ENCODE peak calls at places on chromosomes 11 and 22, in seven cellular contexts. H is transverse colon, W is aorta, R is fibroblast of lung, I is prostate gland, G is H9, T is ovary. U is an unnamed sample.

GRCh38 chr22:47456031-47456430 is 693.6 kb downstream of the TBC1D22A start:
- DNase-seq in G (no peak), W (no peak), T (no peak), R (no peak), I (no peak), H (no peak), U (no peak)

GRCh38 chr11:125401746-125402145 is 94.3 kb downstream of the FEZ1 start:
- DNase-seq in T (peak; percentile 30), H (no peak), W (peak; percentile 74), R (peak; percentile 66), I (no peak), G (peak; percentile 64), U (no peak)

GRCh38 chr11:33383075-33383919 is 126.1 kb downstream of the HIPK3 start:
- DNase-seq in T (no peak), I (no peak), W (no peak), G (no peak), H (no peak), R (no peak), U (no peak)

GRCh38 chr11:12377824-12378593 is 638 bp downstream of the PARVA start:
- DNase-seq in R (peak; percentile 79), T (peak; percentile 68), I (peak; percentile 58), W (peak; percentile 94), G (peak; percentile 89), H (peak; percentile 86), U (no peak)

GRCh38 chr11:28736256-28736655 is 628.1 kb downstream of the METTL15 start:
- DNase-seq in W (no peak), R (no peak), I (no peak), T (no peak), G (no peak), H (no peak), U (no peak)

GRCh38 chr11:15845261-15845660 is 511.1 kb downstream of the SOX6 start:
- DNase-seq in T (no peak), G (peak; percentile 54), R (no peak), H (no peak), W (no peak), I (no peak), U (no peak)

GRCh38 chr11:6646040-6646439 is 9.6 kb downstream of the DCHS1 start:
- DNase-seq in W (no peak), I (no peak), H (no peak), G (no peak), T (peak; percentile 21), R (peak; percentile 73), U (no peak)

GRCh38 chr11:18749681-18750319 is 23.8 kb upstream of the IGSF22 start:
- DNase-seq in H (no peak), I (peak; percentile 16), R (peak; percentile 61), W (no peak), G (peak; percentile 77), T (no peak), U (no peak)

GRCh38 chr11:126189109-126189929 is 22.1 kb downstream of the RPUSD4 start:
- DNase-seq in T (no peak), R (no peak), I (no peak), G (no peak), H (peak; percentile 41), W (no peak), U (no peak)

GRCh38 chr11:64856382-64857227 is 12.2 kb upstream of the CDC42BPG start:
- DNase-seq in I (no peak), G (no peak), H (peak; percentile 70), T (peak; percentile 61), W (peak; percentile 94), R (peak; percentile 72), U (no peak)

GRCh38 chr11:64853709-64854108 is 9.3 kb upstream of the CDC42BPG start:
- DNase-seq in T (no peak), H (no peak), G (no peak), R (no peak), I (no peak), W (peak; percentile 77), U (peak; percentile 78)

GRCh38 chr11:64855596-64856304 is 11.3 kb upstream of the CDC42BPG start:
- DNase-seq in R (no peak), T (no peak), G (no peak), H (no peak), I (no peak), W (no peak), U (no peak)

GRCh38 chr11:64854157-64854533 is 9.7 kb upstream of the CDC42BPG start:
- DNase-seq in I (no peak), H (no peak), G (no peak), T (no peak), R (no peak), W (no peak), U (no peak)

DNA sequence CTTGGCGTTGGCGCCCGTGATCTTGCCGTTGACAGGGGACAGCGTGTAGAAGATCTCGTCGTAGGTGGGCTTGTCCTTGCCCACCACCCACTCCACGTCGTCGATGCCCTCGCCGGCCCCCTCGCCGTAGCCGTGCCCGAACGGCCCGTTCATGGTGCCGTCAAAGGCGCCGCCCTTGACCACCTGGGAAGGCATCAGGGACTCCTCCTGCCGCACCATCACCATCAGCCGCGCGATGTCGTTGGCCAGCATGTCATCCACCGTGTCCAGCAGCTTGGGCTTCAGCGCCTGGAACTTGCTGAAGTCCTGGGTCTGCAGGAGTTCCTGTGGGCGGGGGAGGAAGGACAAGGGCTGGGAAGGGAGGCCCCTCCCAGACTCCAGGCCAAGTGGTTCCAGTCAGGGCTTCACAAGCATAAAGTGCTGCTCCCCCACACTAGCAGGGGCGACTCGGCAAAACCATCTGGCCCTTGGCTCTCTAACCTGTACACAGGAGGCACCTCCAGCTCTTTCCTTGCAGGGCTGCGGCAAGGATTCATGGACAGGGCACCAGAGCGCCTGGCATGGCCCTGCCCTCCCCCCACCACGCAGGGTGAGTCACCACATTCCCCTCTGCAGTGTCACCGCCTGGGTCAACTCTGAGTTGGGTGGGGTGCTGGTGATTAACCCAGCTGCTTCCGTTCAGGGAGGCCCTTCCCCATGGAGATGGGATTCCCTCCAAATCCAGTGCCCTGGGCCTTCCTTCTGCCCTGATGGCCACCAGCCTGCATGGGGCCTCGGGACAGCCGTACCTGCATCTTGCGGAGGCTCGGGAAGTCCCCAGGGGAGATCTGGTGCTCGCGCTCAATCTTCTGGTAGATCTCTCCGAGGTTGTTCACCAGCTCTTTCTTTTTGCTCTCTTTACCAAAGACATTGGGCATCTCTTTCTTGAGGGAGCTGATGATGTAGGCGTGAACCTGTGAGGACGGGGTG is 10.4 kb upstream of the CDC42BPG start:
- DNase-seq in H (peak; percentile 85), G (no peak), I (no peak), W (peak; percentile 97), T (peak; percentile 80), R (peak; percentile 93), U (no peak)
- H3K4me1 ChIP-seq in H (peaks cover 70% of the 10 kb centered on the region), G (no peaks in the 10 kb centered on the region), I (no peaks in the 10 kb centered on the region), W (no peaks in the 10 kb centered on the region), T (peaks cover 12% of the 10 kb centered on the region), R (peaks cover 50% of the 10 kb centered on the region), U (peaks cover 95% of the 10 kb centered on the region)

GRCh38 chr22:28582806-28583205 is 96.8 kb downstream of the TTC28 start:
- DNase-seq in G (no peak), I (no peak), T (no peak), R (peak; percentile 77), W (no peak), H (no peak), U (no peak)
- H3K4me1 ChIP-seq in G (no peaks in the 10 kb centered on the region), I (no peaks in the 10 kb centered on the region), T (no peaks in the 10 kb centered on the region), R (peaks cover 3% of the 10 kb centered on the region), W (no peaks in the 10 kb centered on the region), H (no peaks in the 10 kb centered on the region), U (no peaks in the 10 kb centered on the region)

GRCh38 chr11:13786688-13787087 is 118.2 kb downstream of the FAR1 start:
- DNase-seq in H (no peak), G (no peak), R (no peak), W (no peak), I (peak; percentile 15), T (no peak), U (no peak)
- H3K4me1 ChIP-seq in H (no peaks in the 10 kb centered on the region), G (no peaks in the 10 kb centered on the region), R (no peaks in the 10 kb centered on the region), W (no peaks in the 10 kb centered on the region), I (no peaks in the 10 kb centered on the region), T (no peaks in the 10 kb centered on the region), U (no peaks in the 10 kb centered on the region)

GRCh38 chr11:66484825-66485380 is 4.7 kb downstream of the DPP3 start:
- DNase-seq in T (no peak), G (no peak), I (no peak), R (no peak), H (no peak), W (no peak), U (no peak)
- H3K4me1 ChIP-seq in T (peaks cover 2% of the 10 kb centered on the region), G (no peaks in the 10 kb centered on the region), I (no peaks in the 10 kb centered on the region), R (no peaks in the 10 kb centered on the region), H (peaks cover 8% of the 10 kb centered on the region), W (no peaks in the 10 kb centered on the region), U (peaks cover 7% of the 10 kb centered on the region)

GRCh38 chr22:34380532-34380931 is 460.3 kb upstream of the LARGE1 start:
- DNase-seq in H (no peak), G (no peak), R (no peak), W (no peak), T (no peak), I (no peak), U (no peak)
- H3K4me1 ChIP-seq in H (no peaks in the 10 kb centered on the region), G (no peaks in the 10 kb centered on the region), R (no peaks in the 10 kb centered on the region), W (no peaks in the 10 kb centered on the region), T (no peaks in the 10 kb centered on the region), I (no peaks in the 10 kb centered on the region), U (no peaks in the 10 kb centered on the region)

GRCh38 chr22:39365406-39365782 is 15.6 kb downstream of the SYNGR1 start:
- DNase-seq in I (no peak), W (no peak), H (no peak), T (no peak), G (no peak), R (no peak), U (no peak)
- H3K4me1 ChIP-seq in I (no peaks in the 10 kb centered on the region), W (no peaks in the 10 kb centered on the region), H (no peaks in the 10 kb centered on the region), T (peaks cover 14% of the 10 kb centered on the region), G (peaks cover 6% of the 10 kb centered on the region), R (no peaks in the 10 kb centered on the region), U (no peaks in the 10 kb centered on the region)

GRCh38 chr11:45052361-45052760 is 94.1 kb upstream of the PRDM11 start:
- DNase-seq in H (no peak), W (no peak), R (no peak), T (no peak), I (no peak), G (no peak), U (no peak)

GRCh38 chr11:45053736-45054446 is 92.5 kb upstream of the PRDM11 start:
- DNase-seq in H (no peak), G (no peak), T (no peak), W (no peak), R (no peak), I (no peak), U (no peak)

GRCh38 chr11:45058344-45058743 is 88.1 kb upstream of the PRDM11 start:
- DNase-seq in T (no peak), G (no peak), H (no peak), R (no peak), I (no peak), W (no peak), U (no peak)

GRCh38 chr11:45054956-45055355 is 91.5 kb upstream of the PRDM11 start:
- DNase-seq in T (no peak), R (no peak), I (no peak), G (no peak), H (no peak), W (no peak), U (no peak)

GRCh38 chr11:45056529-45056928 is 89.9 kb upstream of the PRDM11 start:
- DNase-seq in R (no peak), W (no peak), G (no peak), T (no peak), I (no peak), H (no peak), U (no peak)
- H3K4me1 ChIP-seq in R (no peaks in the 10 kb centered on the region), W (no peaks in the 10 kb centered on the region), G (no peaks in the 10 kb centered on the region), T (no peaks in the 10 kb centered on the region), I (no peaks in the 10 kb centered on the region), H (no peaks in the 10 kb centered on the region), U (no peaks in the 10 kb centered on the region)

GRCh38 chr11:45655831-45656230 is 9.6 kb downstream of the CHST1 start:
- DNase-seq in H (no peak), G (no peak), W (no peak), R (no peak), I (no peak), T (no peak), U (no peak)
- H3K4me1 ChIP-seq in H (no peaks in the 10 kb centered on the region), G (no peaks in the 10 kb centered on the region), W (no peaks in the 10 kb centered on the region), R (no peaks in the 10 kb centered on the region), I (no peaks in the 10 kb centered on the region), T (peaks cover 16% of the 10 kb centered on the region), U (peaks cover 6% of the 10 kb centered on the region)